ENCODE peak calls at places on chromosomes 12 and 14, in nine cellular contexts. D is kidney tubule cell; O is EL; K is NCI-H1436; I is stimulated activated CD4-positive, alpha-beta T cell treated with anti-CD3 and anti-CD28 coated beads, Interleukin-1b, Interleukin-23, amount 100 ng/mL, for 24 hours; R is IMR-90; Z is nucleus accumbens; E is fibroblast of pulmonary artery; U is ELF-1. H is an unnamed sample.
A peak's percentile ranks its signal among the peaks of the same experiment; 100 is the strongest.

GRCh38 chr12:55972045-55972843 is 1.6 kb upstream of the RAB5B start:
- DNase-seq in O (peak; percentile 79), I (no peak), R (peak; percentile 84), D (peak; percentile 89), U (peak; percentile 30), K (no peak), Z (peak; percentile 10), E (peak; percentile 79), H (peak; percentile 84)

GRCh38 chr12:77648716-77649115 is 182.0 kb upstream of the NAV3 start:
- DNase-seq in I (no peak), D (no peak), Z (no peak), R (no peak), K (no peak), E (peak; percentile 19), O (peak; percentile 0), U (no peak), H (no peak)

GRCh38 chr14:59464651-59465569 is at the start of gene GPR135:
- DNase-seq in U (peak; percentile 70), D (peak; percentile 60), E (peak; percentile 51), K (no peak), I (peak; percentile 18), O (peak; percentile 58), R (peak; percentile 56), Z (peak; percentile 77), H (peak; percentile 86)

GRCh38 chr14:76050250-76050649 is 64.7 kb downstream of the IFT43 start:
- DNase-seq in E (no peak), K (no peak), R (no peak), Z (no peak), I (no peak), U (no peak), O (no peak), D (no peak), H (peak; percentile 31)

GRCh38 chr14:75232597-75232996 is 46.0 kb upstream of the FOS start:
- DNase-seq in K (no peak), E (no peak), O (no peak), U (no peak), Z (no peak), I (no peak), D (no peak), R (no peak), H (no peak)

GRCh38 chr12:58841058-58841798 is 79.1 kb downstream of the LRIG3 start:
- DNase-seq in E (no peak), R (no peak), Z (no peak), D (no peak), U (peak; percentile 72), K (no peak), O (no peak), I (no peak), H (peak; percentile 66)

GRCh38 chr12:6465467-6466183 is 4.9 kb downstream of the VAMP1 start:
- DNase-seq in K (peak; percentile 27), Z (peak; percentile 70), D (peak; percentile 71), I (no peak), U (peak; percentile 69), R (peak; percentile 77), E (peak; percentile 86), O (peak; percentile 67), H (peak; percentile 81)

GRCh38 chr12:92928431-92928961 is 599 bp downstream of the EEA1 start:
- DNase-seq in Z (peak; percentile 51), D (peak; percentile 41), I (peak; percentile 6), U (peak; percentile 32), R (no peak), E (peak; percentile 27), K (no peak), O (peak; percentile 33), H (peak; percentile 69)

GRCh38 chr12:62621239-62621638 is 154.6 kb downstream of the MON2 start:
- DNase-seq in D (no peak), O (no peak), R (no peak), E (no peak), K (peak; percentile 79), Z (no peak), I (no peak), U (no peak), H (no peak)

GRCh38 chr12:105409881-105410471 is 79.5 kb downstream of the C12orf75 start:
- DNase-seq in R (no peak), Z (no peak), E (peak; percentile 75), I (no peak), K (peak; percentile 68), O (peak; percentile 54), D (peak; percentile 17), U (peak; percentile 8), H (peak; percentile 69)

GRCh38 chr14:93938766-93939303 is 11.7 kb downstream of the FAM181A start:
- DNase-seq in Z (no peak), U (no peak), E (no peak), O (no peak), K (no peak), R (no peak), D (no peak), I (no peak), H (no peak)

GRCh38 chr12:90244232-90244631 is 535.6 kb upstream of the ATP2B1 start:
- DNase-seq in K (no peak), R (peak; percentile 15), E (no peak), Z (no peak), U (no peak), I (no peak), D (no peak), O (no peak), H (no peak)

GRCh38 chr14:91385227-91385626 is 32.4 kb downstream of the CCDC88C start:
- DNase-seq in D (no peak), E (no peak), I (no peak), O (no peak), K (no peak), R (no peak), Z (peak; percentile 66), U (no peak), H (no peak)

GRCh38 chr12:117402363-117402762 is 40.9 kb upstream of the NOS1 start:
- DNase-seq in O (no peak), E (no peak), U (no peak), R (no peak), I (no peak), Z (no peak), K (no peak), D (no peak), H (no peak)

GRCh38 chr12:132611620-132612019 is 1.2 kb upstream of the LRCOL1 start:
- DNase-seq in I (no peak), Z (no peak), K (no peak), U (no peak), R (no peak), O (no peak), E (no peak), D (no peak), H (no peak)

GRCh38 chr12:67096533-67097318 is 172.4 kb upstream of the CAND1 start:
- DNase-seq in O (peak; percentile 6), R (no peak), E (no peak), Z (no peak), K (no peak), U (no peak), I (no peak), D (peak; percentile 51), H (no peak)

GRCh38 chr12:2248087-2248900 is 195.5 kb downstream of the CACNA1C start:
- DNase-seq in E (no peak), K (no peak), D (no peak), Z (no peak), O (peak; percentile 71), U (no peak), I (no peak), R (peak; percentile 91), H (no peak)

GRCh38 chr14:98907271-98907670 is 364.7 kb downstream of the BCL11B start:
- DNase-seq in R (no peak), Z (no peak), U (peak; percentile 40), K (no peak), O (no peak), E (no peak), I (no peak), D (no peak), H (no peak)

GRCh38 chr12:57235012-57235727 is 5.7 kb downstream of the SHMT2 start:
- DNase-seq in U (peak; percentile 71), E (peak; percentile 78), D (no peak), Z (no peak), I (no peak), R (peak; percentile 60), O (no peak), K (peak; percentile 73), H (peak; percentile 90)

GRCh38 chr12:98637068-98637467 is 7.5 kb downstream of the IKBIP start:
- DNase-seq in K (no peak), R (no peak), D (no peak), E (no peak), U (no peak), I (no peak), O (no peak), Z (no peak), H (no peak)

GRCh38 chr12:124709722-124710656 is 142.6 kb upstream of the NCOR2 start:
- DNase-seq in U (peak; percentile 78), E (peak; percentile 56), D (no peak), K (no peak), O (peak; percentile 82), R (peak; percentile 87), I (no peak), Z (no peak), H (peak; percentile 77)

GRCh38 chr14:70663707-70664179 is 22.0 kb downstream of the TTC9 start:
- DNase-seq in K (no peak), U (no peak), E (no peak), R (peak; percentile 52), O (peak; percentile 90), I (no peak), D (peak; percentile 47), Z (no peak), H (no peak)

GRCh38 chr12:119589087-119589486 is 4.5 kb upstream of the TMEM233 start:
- DNase-seq in R (peak; percentile 4), Z (no peak), U (no peak), E (peak; percentile 84), O (no peak), D (peak; percentile 28), I (no peak), K (no peak), H (no peak)

GRCh38 chr12:93813181-93813580 is 136.0 kb downstream of the CRADD start:
- DNase-seq in R (no peak), U (no peak), K (no peak), E (peak; percentile 94), D (no peak), O (no peak), Z (no peak), I (no peak), H (no peak)

GRCh38 chr14:69850086-69850735 is 29.0 kb upstream of the SMOC1 start:
- DNase-seq in R (no peak), Z (peak; percentile 13), O (no peak), K (no peak), D (no peak), I (no peak), U (peak; percentile 30), E (no peak), H (no peak)

GRCh38 chr12:94059394-94060368 is 88.7 kb upstream of the PLXNC1 start:
- DNase-seq in D (no peak), E (no peak), O (no peak), I (no peak), K (no peak), U (no peak), Z (no peak), R (no peak), H (no peak)

GRCh38 chr12:89840162-89840922 is 131.7 kb upstream of the ATP2B1 start:
- DNase-seq in U (no peak), I (no peak), R (peak; percentile 51), O (no peak), D (no peak), Z (no peak), E (peak; percentile 20), K (no peak), H (no peak)

GRCh38 chr12:39807043-39807442 is 187.4 kb upstream of the ABCD2 start:
- DNase-seq in R (no peak), E (peak; percentile 49), U (peak; percentile 30), Z (no peak), I (no peak), K (no peak), D (peak; percentile 5), O (peak; percentile 6), H (peak; percentile 73)

GRCh38 chr14:75927564-75928087 is 54.2 kb downstream of the TGFB3 start:
- DNase-seq in O (no peak), K (no peak), D (no peak), E (no peak), I (no peak), R (no peak), U (no peak), Z (no peak), H (no peak)

GRCh38 chr14:98907981-98908544 is 363.9 kb downstream of the BCL11B start:
- DNase-seq in R (no peak), O (no peak), U (peak; percentile 84), K (no peak), D (no peak), Z (no peak), I (no peak), E (no peak), H (no peak)

GRCh38 chr14:101584049-101584859 is 23.0 kb downstream of the DIO3 start:
- DNase-seq in K (no peak), I (no peak), D (no peak), O (peak; percentile 75), R (no peak), E (peak; percentile 36), U (no peak), Z (no peak), H (no peak)

H was measured in islet precursor cell.